ENCODE peak calls at places on chromosome 21, in seven cellular contexts. One of them, this sample, is unnamed.

GRCh38 chr21:33936221-33937038 is 20.8 kb upstream of the ATP5PO start:
- DNase-seq in AG09319: no peak
- DNase-seq in NCI-H345: no peak
- DNase-seq in EH: peak
- DNase-seq in fibroblast of lung: no peak
- DNase-seq in activated T-cell treated with anti-CD3 and anti-CD28 coated beads, Interleukin-2, amount 50 U/mL, for 4 hours: peak
- DNase-seq in Ammon's horn: no peak
- DNase-seq in this sample: no peak

GRCh38 chr21:45415943-45416611 is 11.1 kb downstream of the COL18A1 start:
- DNase-seq in Ammon's horn: no peak
- DNase-seq in EH: no peak
- DNase-seq in fibroblast of lung: no peak
- DNase-seq in AG09319: no peak
- DNase-seq in activated T-cell treated with anti-CD3 and anti-CD28 coated beads, Interleukin-2, amount 50 U/mL, for 4 hours: no peak
- DNase-seq in NCI-H345: no peak
- DNase-seq in this sample: no peak

GRCh38 chr21:35052786-35053185 is 3.7 kb upstream of the RUNX1 start:
- DNase-seq in Ammon's horn: no peak
- DNase-seq in EH: no peak
- DNase-seq in NCI-H345: no peak
- DNase-seq in AG09319: no peak
- DNase-seq in fibroblast of lung: no peak
- DNase-seq in activated T-cell treated with anti-CD3 and anti-CD28 coated beads, Interleukin-2, amount 50 U/mL, for 4 hours: no peak
- DNase-seq in this sample: no peak

GRCh38 chr21:41363370-41364270 is 1.8 kb downstream of the MX2 start:
- DNase-seq in NCI-H345: no peak
- DNase-seq in Ammon's horn: no peak
- DNase-seq in EH: no peak
- DNase-seq in activated T-cell treated with anti-CD3 and anti-CD28 coated beads, Interleukin-2, amount 50 U/mL, for 4 hours: no peak
- DNase-seq in fibroblast of lung: no peak
- DNase-seq in AG09319: no peak
- DNase-seq in this sample: no peak

GRCh38 chr21:44552681-44553080 is 1.4 kb upstream of the KRTAP10-2 start:
- DNase-seq in NCI-H345: no peak
- DNase-seq in Ammon's horn: no peak
- DNase-seq in EH: no peak
- DNase-seq in fibroblast of lung: no peak
- DNase-seq in AG09319: no peak
- DNase-seq in activated T-cell treated with anti-CD3 and anti-CD28 coated beads, Interleukin-2, amount 50 U/mL, for 4 hours: no peak
- DNase-seq in this sample: no peak

GRCh38 chr21:28540514-28540913 is 452.2 kb downstream of the LTN1 start:
- DNase-seq in NCI-H345: no peak
- DNase-seq in AG09319: no peak
- DNase-seq in activated T-cell treated with anti-CD3 and anti-CD28 coated beads, Interleukin-2, amount 50 U/mL, for 4 hours: no peak
- DNase-seq in EH: peak
- DNase-seq in Ammon's horn: no peak
- DNase-seq in fibroblast of lung: peak
- DNase-seq in this sample: no peak

GRCh38 chr21:26846036-26846931 is 1.1 kb upstream of the ADAMTS1 start:
- DNase-seq in NCI-H345: no peak
- DNase-seq in fibroblast of lung: peak
- DNase-seq in Ammon's horn: peak
- DNase-seq in AG09319: no peak
- DNase-seq in activated T-cell treated with anti-CD3 and anti-CD28 coated beads, Interleukin-2, amount 50 U/mL, for 4 hours: no peak
- DNase-seq in EH: peak
- DNase-seq in this sample: peak

GRCh38 chr21:31730687-31731111 is 1.2 kb downstream of the SCAF4 start:
- DNase-seq in NCI-H345: peak
- DNase-seq in fibroblast of lung: no peak
- DNase-seq in AG09319: no peak
- DNase-seq in Ammon's horn: peak
- DNase-seq in EH: no peak
- DNase-seq in activated T-cell treated with anti-CD3 and anti-CD28 coated beads, Interleukin-2, amount 50 U/mL, for 4 hours: no peak
- DNase-seq in this sample: no peak

GRCh38 chr21:45823100-45823681 is 158.4 kb upstream of the COL6A1 start:
- DNase-seq in Ammon's horn: no peak
- DNase-seq in fibroblast of lung: no peak
- DNase-seq in EH: no peak
- DNase-seq in NCI-H345: no peak
- DNase-seq in AG09319: no peak
- DNase-seq in activated T-cell treated with anti-CD3 and anti-CD28 coated beads, Interleukin-2, amount 50 U/mL, for 4 hours: no peak
- DNase-seq in this sample: no peak